ENCODE peak calls at places on chromosomes 2 and 18, in eight cellular contexts. One of them, this sample, is unnamed.

GRCh38 chr2:138452324-138452723 is 49.2 kb upstream of the SPOPL start:
- DNase-seq in HCT116: no peak
- DNase-seq in GM23338: no peak
- DNase-seq in K562: no peak
- DNase-seq in HepG2: no peak
- DNase-seq in SK-N-SH: no peak
- DNase-seq in H1: no peak
- DNase-seq in GM12878: no peak
- DNase-seq in this sample: no peak

GRCh38 chr18:10705786-10706185 is 180.0 kb downstream of the NAPG start:
- DNase-seq in HCT116: no peak
- DNase-seq in GM23338: no peak
- DNase-seq in K562: no peak
- DNase-seq in HepG2: peak
- DNase-seq in SK-N-SH: no peak
- DNase-seq in H1: no peak
- DNase-seq in GM12878: no peak
- DNase-seq in this sample: no peak

GRCh38 chr2:65061910-65062339 is 5.7 kb downstream of the CEP68 start:
- DNase-seq in HCT116: no peak
- DNase-seq in GM23338: no peak
- DNase-seq in K562: no peak
- DNase-seq in HepG2: no peak
- DNase-seq in SK-N-SH: no peak
- DNase-seq in H1: no peak
- DNase-seq in GM12878: no peak
- DNase-seq in this sample: no peak

GRCh38 chr18:62264984-62265383 is 60.1 kb upstream of the TNFRSF11A start:
- DNase-seq in HCT116: no peak
- DNase-seq in GM23338: no peak
- DNase-seq in K562: no peak
- DNase-seq in HepG2: no peak
- DNase-seq in SK-N-SH: no peak
- DNase-seq in H1: no peak
- DNase-seq in GM12878: no peak
- DNase-seq in this sample: no peak

GRCh38 chr2:106292627-106293026 is 98.5 kb upstream of the UXS1 start:
- DNase-seq in HCT116: no peak
- DNase-seq in GM23338: no peak
- DNase-seq in K562: no peak
- DNase-seq in HepG2: no peak
- DNase-seq in SK-N-SH: no peak
- DNase-seq in H1: no peak
- DNase-seq in GM12878: no peak
- DNase-seq in this sample: no peak

GRCh38 chr2:219344756-219345458 is 12.4 kb upstream of the RESP18 start:
- DNase-seq in HCT116: no peak
- DNase-seq in GM23338: no peak
- DNase-seq in K562: no peak
- DNase-seq in HepG2: no peak
- DNase-seq in SK-N-SH: no peak
- DNase-seq in H1: no peak
- DNase-seq in GM12878: no peak
- DNase-seq in this sample: peak

GRCh38 chr2:237627463-237628321 is at the start of gene LRRFIP1:
- DNase-seq in HCT116: no peak
- DNase-seq in GM23338: peak
- DNase-seq in K562: no peak
- DNase-seq in HepG2: no peak
- DNase-seq in SK-N-SH: peak
- DNase-seq in H1: no peak
- DNase-seq in GM12878: no peak
- DNase-seq in this sample: peak

GRCh38 chr2:239829326-239829725 is 195.8 kb downstream of the NDUFA10 start:
- DNase-seq in HCT116: no peak
- DNase-seq in GM23338: no peak
- DNase-seq in K562: no peak
- DNase-seq in HepG2: no peak
- DNase-seq in SK-N-SH: peak
- DNase-seq in H1: no peak
- DNase-seq in GM12878: no peak
- DNase-seq in this sample: no peak

GRCh38 chr18:21489119-21489750 is 111.3 kb downstream of the ESCO1 start:
- DNase-seq in HCT116: peak
- DNase-seq in GM23338: peak
- DNase-seq in K562: peak
- DNase-seq in HepG2: peak
- DNase-seq in SK-N-SH: peak
- DNase-seq in H1: peak
- DNase-seq in GM12878: no peak
- DNase-seq in this sample: peak

GRCh38 chr2:159131882-159132281 is 154.6 kb downstream of the WDSUB1 start:
- DNase-seq in HCT116: peak
- DNase-seq in GM23338: no peak
- DNase-seq in K562: no peak
- DNase-seq in HepG2: no peak
- DNase-seq in SK-N-SH: no peak
- DNase-seq in H1: no peak
- DNase-seq in GM12878: no peak
- DNase-seq in this sample: peak

GRCh38 chr2:150459281-150459680 is 28.2 kb downstream of the RND3 start:
- DNase-seq in HCT116: no peak
- DNase-seq in GM23338: no peak
- DNase-seq in K562: no peak
- DNase-seq in HepG2: no peak
- DNase-seq in SK-N-SH: no peak
- DNase-seq in H1: no peak
- DNase-seq in GM12878: no peak
- DNase-seq in this sample: no peak

GRCh38 chr2:54618646-54619565 is 104.6 kb upstream of the EML6 start:
- DNase-seq in HCT116: no peak
- DNase-seq in GM23338: no peak
- DNase-seq in K562: no peak
- DNase-seq in HepG2: peak
- DNase-seq in SK-N-SH: no peak
- DNase-seq in H1: no peak
- DNase-seq in GM12878: no peak
- DNase-seq in this sample: peak

GRCh38 chr18:10745232-10745631 is 219.4 kb downstream of the NAPG start:
- DNase-seq in HCT116: no peak
- DNase-seq in GM23338: no peak
- DNase-seq in K562: no peak
- DNase-seq in HepG2: no peak
- DNase-seq in SK-N-SH: no peak
- DNase-seq in H1: no peak
- DNase-seq in GM12878: no peak
- DNase-seq in this sample: no peak

GRCh38 chr2:209425082-209426071 is 1.5 kb downstream of the MAP2 start:
- DNase-seq in HCT116: peak
- DNase-seq in GM23338: peak
- DNase-seq in K562: no peak
- DNase-seq in HepG2: peak
- DNase-seq in SK-N-SH: peak
- DNase-seq in H1: no peak
- DNase-seq in GM12878: no peak
- DNase-seq in this sample: peak

GRCh38 chr2:33616873-33617272 is 17.8 kb upstream of the FAM98A start:
- DNase-seq in HCT116: no peak
- DNase-seq in GM23338: no peak
- DNase-seq in K562: no peak
- DNase-seq in HepG2: no peak
- DNase-seq in SK-N-SH: no peak
- DNase-seq in H1: no peak
- DNase-seq in GM12878: peak
- DNase-seq in this sample: no peak

GRCh38 chr2:219946021-219946420 is 318.6 kb downstream of the SLC4A3 start:
- DNase-seq in HCT116: no peak
- DNase-seq in GM23338: no peak
- DNase-seq in K562: no peak
- DNase-seq in HepG2: no peak
- DNase-seq in SK-N-SH: no peak
- DNase-seq in H1: no peak
- DNase-seq in GM12878: no peak
- DNase-seq in this sample: no peak

GRCh38 chr2:11563784-11564666 is 30.2 kb downstream of the GREB1 start:
- DNase-seq in HCT116: no peak
- DNase-seq in GM23338: no peak
- DNase-seq in K562: no peak
- DNase-seq in HepG2: no peak
- DNase-seq in SK-N-SH: no peak
- DNase-seq in H1: no peak
- DNase-seq in GM12878: no peak
- DNase-seq in this sample: no peak

GRCh38 chr2:198054299-198054698 is 249.9 kb downstream of the PLCL1 start:
- DNase-seq in HCT116: peak
- DNase-seq in GM23338: peak
- DNase-seq in K562: peak
- DNase-seq in HepG2: peak
- DNase-seq in SK-N-SH: peak
- DNase-seq in H1: peak
- DNase-seq in GM12878: no peak
- DNase-seq in this sample: peak

GRCh38 chr2:228709788-228710371 is 528.4 kb upstream of the SPHKAP start:
- DNase-seq in HCT116: no peak
- DNase-seq in GM23338: no peak
- DNase-seq in K562: no peak
- DNase-seq in HepG2: no peak
- DNase-seq in SK-N-SH: no peak
- DNase-seq in H1: no peak
- DNase-seq in GM12878: no peak
- DNase-seq in this sample: no peak

GRCh38 chr2:157820202-157820601 is 55.9 kb downstream of the ACVR1 start:
- DNase-seq in HCT116: no peak
- DNase-seq in GM23338: no peak
- DNase-seq in K562: no peak
- DNase-seq in HepG2: no peak
- DNase-seq in SK-N-SH: no peak
- DNase-seq in H1: no peak
- DNase-seq in GM12878: no peak
- DNase-seq in this sample: no peak

GRCh38 chr2:235312571-235312970 is 181.3 kb upstream of the AGAP1 start:
- DNase-seq in HCT116: no peak
- DNase-seq in GM23338: no peak
- DNase-seq in K562: no peak
- DNase-seq in HepG2: no peak
- DNase-seq in SK-N-SH: no peak
- DNase-seq in H1: no peak
- DNase-seq in GM12878: no peak
- DNase-seq in this sample: no peak

DNA sequence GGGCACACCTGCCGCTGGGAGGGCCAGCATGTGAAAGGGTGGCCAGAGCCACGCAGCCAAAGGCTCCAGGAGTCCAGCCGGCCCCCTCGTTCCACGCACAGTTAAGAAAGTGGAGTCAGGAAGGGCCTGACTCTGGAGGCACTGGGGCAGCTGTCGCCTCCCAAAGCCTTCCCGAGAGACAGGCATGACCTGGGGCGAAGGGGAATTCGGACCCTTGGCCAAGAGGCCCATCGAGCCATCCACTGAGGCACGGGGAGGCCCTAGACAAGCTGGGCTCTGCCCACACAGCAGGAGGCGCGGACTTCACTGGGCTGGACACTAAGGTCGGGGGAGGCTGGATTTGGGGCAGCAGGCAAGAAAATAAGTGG is 38.5 kb upstream of the SNED1 start:
- DNase-seq in HCT116: no peak
- DNase-seq in GM23338: no peak
- DNase-seq in K562: no peak
- DNase-seq in HepG2: no peak
- DNase-seq in SK-N-SH: no peak
- DNase-seq in H1: no peak
- DNase-seq in GM12878: no peak
- DNase-seq in this sample: no peak
- H2AFZ ChIP-seq in HCT116: no peak
- H2AFZ ChIP-seq in GM23338: no peak
- H2AFZ ChIP-seq in K562: no peak
- H2AFZ ChIP-seq in HepG2: no peak
- H2AFZ ChIP-seq in SK-N-SH: no peak
- H2AFZ ChIP-seq in H1: no peak
- H2AFZ ChIP-seq in GM12878: no peak
- H2AFZ ChIP-seq in this sample: no peak

DNA sequence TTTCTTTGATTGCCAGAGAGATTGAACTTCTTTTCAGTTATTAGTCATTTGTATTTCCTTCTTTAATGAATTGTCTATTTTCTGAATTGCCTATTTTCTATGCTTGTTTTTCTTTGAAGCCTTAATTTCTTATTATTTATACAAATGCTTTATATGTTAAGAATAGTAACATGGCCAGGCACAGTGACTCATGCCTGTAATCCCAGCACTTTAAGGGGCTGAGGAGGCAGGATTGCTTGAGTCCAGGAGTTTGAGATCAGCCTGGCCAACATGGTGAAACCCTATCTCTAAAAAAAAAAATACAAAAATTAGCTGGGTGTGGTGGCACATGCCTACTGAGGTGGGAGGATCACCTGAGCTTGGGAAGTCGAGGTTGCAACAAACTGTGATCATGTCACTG is 4.7 kb upstream of the RAB11FIP5 start:
- DNase-seq in HCT116: no peak
- DNase-seq in GM23338: no peak
- DNase-seq in K562: no peak
- DNase-seq in HepG2: no peak
- DNase-seq in SK-N-SH: no peak
- DNase-seq in H1: no peak
- DNase-seq in GM12878: no peak
- DNase-seq in this sample: no peak
- TF ChIP-seq POLR2AphosphoS5 in HCT116: no peak
- TF ChIP-seq POLR2AphosphoS5 in GM23338: no peak
- TF ChIP-seq POLR2AphosphoS5 in K562: no peak
- TF ChIP-seq POLR2AphosphoS5 in HepG2: no peak
- TF ChIP-seq POLR2AphosphoS5 in SK-N-SH: no peak
- TF ChIP-seq POLR2AphosphoS5 in H1: no peak
- TF ChIP-seq POLR2AphosphoS5 in GM12878: no peak
- TF ChIP-seq POLR2AphosphoS5 in this sample: no peak

GRCh38 chr2:129502781-129503180 is 476.7 kb upstream of the RAB6C start:
- DNase-seq in HCT116: no peak
- DNase-seq in GM23338: no peak
- DNase-seq in K562: no peak
- DNase-seq in HepG2: no peak
- DNase-seq in SK-N-SH: no peak
- DNase-seq in H1: no peak
- DNase-seq in GM12878: no peak
- DNase-seq in this sample: no peak
- H2AFZ ChIP-seq in HCT116: no peak
- H2AFZ ChIP-seq in GM23338: no peak
- H2AFZ ChIP-seq in K562: no peak
- H2AFZ ChIP-seq in HepG2: no peak
- H2AFZ ChIP-seq in SK-N-SH: no peak
- H2AFZ ChIP-seq in H1: peak
- H2AFZ ChIP-seq in GM12878: no peak
- H2AFZ ChIP-seq in this sample: no peak

GRCh38 chr2:221610675-221611074 is 38.6 kb upstream of the EPHA4 start:
- DNase-seq in HCT116: no peak
- DNase-seq in GM23338: no peak
- DNase-seq in K562: no peak
- DNase-seq in HepG2: no peak
- DNase-seq in SK-N-SH: no peak
- DNase-seq in H1: no peak
- DNase-seq in GM12878: no peak
- DNase-seq in this sample: no peak
- TF ChIP-seq POLR2AphosphoS5 in HCT116: no peak
- TF ChIP-seq POLR2AphosphoS5 in GM23338: no peak
- TF ChIP-seq POLR2AphosphoS5 in K562: no peak
- TF ChIP-seq POLR2AphosphoS5 in HepG2: no peak
- TF ChIP-seq POLR2AphosphoS5 in SK-N-SH: no peak
- TF ChIP-seq POLR2AphosphoS5 in H1: no peak
- TF ChIP-seq POLR2AphosphoS5 in GM12878: no peak
- TF ChIP-seq POLR2AphosphoS5 in this sample: no peak

GRCh38 chr18:55988537-55988936 is 400.5 kb upstream of the TCF4 start:
- DNase-seq in HCT116: no peak
- DNase-seq in GM23338: no peak
- DNase-seq in K562: no peak
- DNase-seq in HepG2: no peak
- DNase-seq in SK-N-SH: no peak
- DNase-seq in H1: no peak
- DNase-seq in GM12878: no peak
- DNase-seq in this sample: peak
- H2AFZ ChIP-seq in HCT116: no peak
- H2AFZ ChIP-seq in GM23338: no peak
- H2AFZ ChIP-seq in K562: peak
- H2AFZ ChIP-seq in HepG2: no peak
- H2AFZ ChIP-seq in SK-N-SH: no peak
- H2AFZ ChIP-seq in H1: no peak
- H2AFZ ChIP-seq in GM12878: no peak
- H2AFZ ChIP-seq in this sample: no peak

This sample was measured in endothelial cell of umbilical vein.